ENCODE peak calls at places on chromosomes 16 and 17, in six cellular contexts. Y is K562, P is HepG2, W is GM12878, X is SK-N-SH, B is H1. D is an unnamed sample.

GRCh38 chr17:48283907-48284306 is 146.1 kb downstream of the SKAP1 start:
- DNase-seq in Y (no peak), P (no peak), W (no peak), X (no peak), B (no peak), D (no peak)

GRCh38 chr17:65173284-65173793 is 36.2 kb downstream of the RGS9 start:
- DNase-seq in Y (peak), P (no peak), W (no peak), X (peak), B (no peak), D (no peak)

GRCh38 chr16:81333356-81333755 is 18.6 kb downstream of the GAN start:
- DNase-seq in Y (no peak), P (no peak), W (no peak), X (no peak), B (no peak), D (no peak)

GRCh38 chr17:64230551-64231408 is 32.3 kb downstream of the TEX2 start:
- DNase-seq in Y (no peak), P (no peak), W (no peak), X (no peak), B (no peak), D (no peak)

GRCh38 chr17:263773-264172 is 82.3 kb upstream of the DOC2B start:
- DNase-seq in Y (no peak), P (no peak), W (no peak), X (no peak), B (no peak), D (no peak)

GRCh38 chr16:78705694-78706093 is 606.2 kb downstream of the WWOX start:
- DNase-seq in Y (peak), P (peak), W (peak), X (peak), B (no peak), D (no peak)

GRCh38 chr17:21602176-21602575 is 90.1 kb upstream of the KCNJ18 start:
- DNase-seq in Y (no peak), P (no peak), W (no peak), X (no peak), B (no peak), D (no peak)

GRCh38 chr16:51382215-51382614 is 231.1 kb upstream of the SALL1 start:
- DNase-seq in Y (no peak), P (peak), W (no peak), X (no peak), B (no peak), D (no peak)

GRCh38 chr16:89656435-89657121 is 930 bp downstream of the CHMP1A start:
- DNase-seq in Y (no peak), P (no peak), W (no peak), X (no peak), B (no peak), D (no peak)

GRCh38 chr17:50928662-50929061 is 62.5 kb upstream of the TOB1 start:
- DNase-seq in Y (no peak), P (no peak), W (no peak), X (no peak), B (no peak), D (no peak)

GRCh38 chr17:71828182-71828596 is 292.6 kb upstream of the SOX9 start:
- DNase-seq in Y (no peak), P (no peak), W (no peak), X (peak), B (peak), D (no peak)

GRCh38 chr17:42403150-42403549 is 14.9 kb upstream of the STAT3 start:
- DNase-seq in Y (peak), P (no peak), W (no peak), X (peak), B (no peak), D (no peak)

GRCh38 chr17:28367641-28368305 is 2.3 kb downstream of the VTN start:
- DNase-seq in Y (no peak), P (no peak), W (no peak), X (no peak), B (no peak), D (no peak)

GRCh38 chr17:38969281-38969680 is 2.1 kb upstream of the FBXO47 start:
- DNase-seq in Y (no peak), P (no peak), W (no peak), X (no peak), B (no peak), D (no peak)

GRCh38 chr16:84922351-84923135 is 88.8 kb downstream of the ZDHHC7 start:
- DNase-seq in Y (peak), P (peak), W (no peak), X (peak), B (no peak), D (no peak)

GRCh38 chr17:62004388-62004787 is 60.7 kb downstream of the MED13 start:
- DNase-seq in Y (no peak), P (no peak), W (no peak), X (no peak), B (no peak), D (no peak)

GRCh38 chr17:15914400-15915165 is 30.3 kb upstream of the ADORA2B start:
- DNase-seq in Y (no peak), P (no peak), W (no peak), X (no peak), B (no peak), D (no peak)

GRCh38 chr17:81354252-81354943 is 40.9 kb upstream of the BAHCC1 start:
- DNase-seq in Y (no peak), P (no peak), W (no peak), X (no peak), B (no peak), D (no peak)

GRCh38 chr16:29951966-29952365 is 9.9 kb upstream of the TMEM219 start:
- DNase-seq in Y (no peak), P (no peak), W (no peak), X (no peak), B (no peak), D (no peak)

GRCh38 chr16:55302635-55303034 is 21.4 kb upstream of the IRX6 start:
- DNase-seq in Y (no peak), P (no peak), W (no peak), X (no peak), B (no peak), D (no peak)

GRCh38 chr17:81851423-81851822 is 8.9 kb downstream of the P4HB start:
- DNase-seq in Y (no peak), P (no peak), W (no peak), X (no peak), B (no peak), D (no peak)

GRCh38 chr16:53892155-53892554 is 188.2 kb downstream of the FTO start:
- DNase-seq in Y (peak), P (peak), W (no peak), X (peak), B (no peak), D (peak)

GRCh38 chr16:85309656-85310587 is 197.7 kb upstream of the CIBAR2 start:
- DNase-seq in Y (peak), P (peak), W (no peak), X (peak), B (no peak), D (no peak)

DNA sequence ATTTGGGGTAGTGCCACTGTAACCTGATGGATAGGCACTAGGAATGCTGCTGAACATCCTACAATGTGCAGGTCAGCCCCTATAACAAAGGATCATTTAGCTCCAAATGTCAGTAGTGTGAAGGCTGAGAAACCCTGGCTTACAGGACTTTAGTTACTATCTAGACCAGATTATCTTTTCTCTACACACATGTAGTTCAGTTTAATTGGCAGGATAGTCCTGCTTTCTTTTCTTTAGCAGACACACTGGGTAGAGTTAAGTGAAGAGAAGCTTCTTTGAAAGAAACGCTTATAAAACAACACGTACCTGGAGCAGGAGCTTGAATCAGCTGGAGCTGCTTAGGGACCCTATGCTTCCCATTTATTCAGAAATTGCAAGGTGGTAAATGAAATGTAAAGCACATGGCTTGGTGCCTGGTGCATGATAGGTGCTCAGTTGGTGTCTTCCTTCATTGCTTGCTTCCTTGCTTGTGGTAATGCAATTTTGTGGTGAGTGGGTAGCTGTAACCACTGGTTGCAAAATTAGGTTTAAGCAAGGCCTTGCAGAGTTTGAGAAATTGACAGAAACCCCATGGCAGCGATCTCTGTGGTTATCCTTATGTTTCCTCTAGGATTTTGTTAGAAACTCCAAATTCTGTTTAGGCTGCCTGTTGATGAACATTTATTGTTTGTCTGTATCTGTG is 9.4 kb downstream of the METTL9 start:
- DNase-seq in Y (no peak), P (no peak), W (no peak), X (no peak), B (no peak), D (no peak)
- TF ChIP-seq SIN3A in Y (no peak), P (no peak), W (no peak), X (no peak), B (no peak), D (no peak)

DNA sequence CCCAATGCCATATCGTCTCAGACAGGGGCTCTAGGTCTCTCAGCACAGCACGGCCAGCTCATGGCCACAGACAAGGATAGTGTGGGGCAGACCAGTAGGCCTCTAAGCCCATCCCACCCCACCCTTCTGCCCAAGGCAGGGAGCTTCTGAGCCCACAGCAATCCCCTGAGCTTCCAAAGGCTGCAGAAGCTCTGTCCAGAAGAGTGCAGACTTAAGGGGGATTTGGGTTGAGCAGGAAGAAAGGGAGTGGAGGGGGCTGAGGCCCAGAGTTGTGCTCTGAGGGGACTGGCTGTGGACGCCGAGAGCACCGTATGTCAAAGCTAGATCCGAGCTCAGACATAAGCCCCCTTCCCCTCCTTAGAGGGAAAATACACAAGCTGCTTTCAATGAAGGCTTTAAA is 116.5 kb upstream of the RPL38 start:
- DNase-seq in Y (no peak), P (no peak), W (no peak), X (no peak), B (no peak), D (no peak)
- H3K9ac ChIP-seq in Y (no peak), P (no peak), W (no peak), X (no peak), B (no peak), D (no peak)

DNA sequence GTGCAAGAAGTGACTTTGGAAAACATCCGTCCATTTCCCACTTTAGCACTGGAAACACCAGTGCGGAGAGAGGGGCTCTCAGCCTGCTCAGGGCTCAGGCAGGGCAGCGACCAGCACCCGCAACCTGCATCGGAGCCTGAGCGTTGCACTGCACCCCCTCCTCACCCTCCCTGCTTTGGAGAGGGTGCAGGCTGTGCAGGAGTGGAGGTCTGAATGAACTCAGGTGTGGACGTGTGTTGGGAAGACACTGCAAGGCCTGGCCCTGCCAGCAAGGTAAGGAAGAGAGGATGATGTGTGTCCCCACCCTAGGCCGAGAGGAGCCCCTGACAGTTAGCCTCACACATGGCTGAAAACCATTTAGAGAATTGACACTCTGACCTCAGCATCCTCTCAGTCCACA is 81.8 kb downstream of the NT5M start:
- DNase-seq in Y (no peak), P (no peak), W (no peak), X (no peak), B (no peak), D (no peak)
- H3K27ac ChIP-seq in Y (no peak), P (no peak), W (no peak), X (peak), B (no peak), D (no peak)

GRCh38 chr17:3978421-3979275 is 14.4 kb upstream of the ATP2A3 start:
- DNase-seq in Y (no peak), P (no peak), W (no peak), X (peak), B (no peak), D (no peak)
- TF ChIP-seq SIN3A in Y (no peak), P (no peak), W (no peak), X (no peak), B (no peak), D (no peak)

GRCh38 chr17:7914771-7915610 is 1.1 kb downstream of the RNF227 start:
- DNase-seq in Y (no peak), P (no peak), W (no peak), X (no peak), B (no peak), D (no peak)
- H3K9ac ChIP-seq in Y (peak), P (no peak), W (peak), X (peak), B (no peak), D (peak)

D was measured in HCT116.